ENCODE peak calls at places on chromosomes 7 and 10, in eight cellular contexts. V is bronchial epithelial cell; B is uterus; O is naive thymus-derived CD4-positive, alpha-beta T cell; D is heart right ventricle; S is left ventricle myocardium inferior; W is brain microvascular endothelial cell; F is WERI-Rb-1. M is an unnamed sample.

GRCh38 chr7:106086062-106086461 is 26.1 kb downstream of the SYPL1 start:
- DNase-seq in V (no peak), B (no peak), O (no peak), D (no peak), S (no peak), W (no peak), F (no peak), M (no peak)

GRCh38 chr7:5636446-5636835 is 145.0 kb downstream of the RNF216 start:
- DNase-seq in V (no peak), B (no peak), O (no peak), D (no peak), S (no peak), W (no peak), F (no peak), M (no peak)

GRCh38 chr10:25564351-25564750 is 369.7 kb upstream of the MYO3A start:
- DNase-seq in V (no peak), B (no peak), O (no peak), D (no peak), S (no peak), W (no peak), F (no peak), M (no peak)

GRCh38 chr10:121698336-121698735 is 100.1 kb upstream of the FGFR2 start:
- DNase-seq in V (no peak), B (no peak), O (no peak), D (no peak), S (no peak), W (no peak), F (no peak), M (no peak)

GRCh38 chr7:80440908-80441307 is 71.0 kb downstream of the GNAT3 start:
- DNase-seq in V (no peak), B (no peak), O (no peak), D (no peak), S (no peak), W (no peak), F (no peak), M (no peak)

GRCh38 chr7:33420311-33420710 is 290.9 kb downstream of the BBS9 start:
- DNase-seq in V (no peak), B (no peak), O (no peak), D (no peak), S (no peak), W (no peak), F (no peak), M (no peak)

GRCh38 chr7:46557295-46557711 is 636.2 kb upstream of the IGFBP3 start:
- DNase-seq in V (no peak), B (peak; percentile 53), O (no peak), D (no peak), S (no peak), W (peak; percentile 95), F (no peak), M (no peak)

GRCh38 chr7:86407291-86407690 is 236.4 kb upstream of the GRM3 start:
- DNase-seq in V (no peak), B (no peak), O (no peak), D (no peak), S (no peak), W (no peak), F (no peak), M (peak; percentile 78)

GRCh38 chr7:131052285-131052942 is 275.3 kb upstream of the MKLN1 start:
- DNase-seq in V (no peak), B (no peak), O (no peak), D (no peak), S (no peak), W (no peak), F (no peak), M (no peak)

GRCh38 chr7:13467111-13467547 is 522.3 kb downstream of the ETV1 start:
- DNase-seq in V (no peak), B (no peak), O (no peak), D (no peak), S (no peak), W (no peak), F (no peak), M (no peak)

GRCh38 chr7:24980695-24981543 is 941 bp upstream of the OSBPL3 start:
- DNase-seq in V (peak; percentile 42), B (peak; percentile 22), O (no peak), D (peak; percentile 28), S (no peak), W (no peak), F (peak; percentile 15), M (no peak)

GRCh38 chr10:112215342-112215774 is 31.8 kb upstream of the GPAM start:
- DNase-seq in V (no peak), B (no peak), O (no peak), D (no peak), S (no peak), W (no peak), F (no peak), M (no peak)

GRCh38 chr7:46363688-46364087 is 442.6 kb upstream of the IGFBP3 start:
- DNase-seq in V (no peak), B (no peak), O (no peak), D (no peak), S (no peak), W (no peak), F (no peak), M (no peak)

GRCh38 chr7:101363196-101363733 is 590 bp downstream of the COL26A1 start:
- DNase-seq in V (no peak), B (no peak), O (no peak), D (no peak), S (no peak), W (no peak), F (no peak), M (no peak)

GRCh38 chr10:86756511-86757109 is at the start of gene BMPR1A:
- DNase-seq in V (peak; percentile 54), B (no peak), O (no peak), D (peak; percentile 86), S (peak; percentile 91), W (peak; percentile 65), F (peak; percentile 95), M (no peak)

GRCh38 chr10:15060638-15061037 is 16.9 kb downstream of the OLAH start:
- DNase-seq in V (no peak), B (no peak), O (no peak), D (no peak), S (no peak), W (no peak), F (no peak), M (no peak)
- H3K27me3 ChIP-seq in V (no peaks in the 10 kb centered on the region), B (no peaks in the 10 kb centered on the region), O (no peaks in the 10 kb centered on the region), D (no peaks in the 10 kb centered on the region), S (peaks cover 4% of the 10 kb centered on the region), W (no peaks in the 10 kb centered on the region), F (no peaks in the 10 kb centered on the region), M (no peaks in the 10 kb centered on the region)

GRCh38 chr10:17227367-17228080 is 517 bp upstream of the VIM start:
- DNase-seq in V (no peak), B (no peak), O (no peak), D (no peak), S (no peak), W (no peak), F (no peak), M (no peak)

GRCh38 chr10:17228081-17229015 is at the start of gene VIM:
- DNase-seq in V (peak; percentile 88), B (peak; percentile 95), O (peak; percentile 72), D (peak; percentile 92), S (peak; percentile 88), W (peak; percentile 97), F (peak; percentile 34), M (peak; percentile 100)

GRCh38 chr10:17226891-17227303 is 1.1 kb upstream of the VIM start:
- DNase-seq in V (no peak), B (no peak), O (no peak), D (no peak), S (no peak), W (no peak), F (no peak), M (no peak)

GRCh38 chr10:17229016-17229716 is 1.1 kb downstream of the VIM start:
- DNase-seq in V (peak; percentile 27), B (peak; percentile 94), O (no peak), D (peak; percentile 91), S (peak; percentile 91), W (peak; percentile 86), F (peak; percentile 19), M (peak; percentile 93)

DNA sequence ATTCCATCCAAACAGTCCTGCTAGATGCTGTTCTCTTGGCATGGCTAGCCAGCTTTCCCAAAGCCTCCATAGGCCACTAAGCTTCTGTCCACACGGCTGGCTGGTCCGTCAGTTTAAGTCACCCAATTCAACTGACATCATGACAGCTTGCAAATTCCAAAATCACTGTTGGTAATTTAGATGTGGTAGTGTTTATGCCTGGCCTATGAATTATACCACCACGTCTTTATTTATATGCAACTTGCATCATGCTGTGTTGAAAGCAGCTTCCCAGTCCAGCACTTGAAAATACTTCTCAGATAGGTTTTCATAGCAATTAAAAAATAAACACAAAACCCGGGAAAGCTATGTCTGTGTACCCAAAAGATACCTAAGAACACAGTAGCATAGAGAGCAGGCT is 2.2 kb upstream of the VIM start:
- DNase-seq in V (no peak), B (no peak), O (no peak), D (no peak), S (no peak), W (no peak), F (no peak), M (no peak)
- H3K27me3 ChIP-seq in V (no peaks in the 10 kb centered on the region), B (no peaks in the 10 kb centered on the region), O (no peaks in the 10 kb centered on the region), D (no peaks in the 10 kb centered on the region), S (peaks cover 32% of the 10 kb centered on the region), W (no peaks in the 10 kb centered on the region), F (no peaks in the 10 kb centered on the region), M (no peaks in the 10 kb centered on the region)

GRCh38 chr10:71888623-71889387 is 37.8 kb upstream of the PSAP start:
- DNase-seq in V (peak; percentile 87), B (peak; percentile 93), O (peak; percentile 52), D (peak; percentile 74), S (peak; percentile 81), W (peak; percentile 59), F (peak; percentile 81), M (peak; percentile 60)

GRCh38 chr10:71888248-71888622 is 37.2 kb upstream of the PSAP start:
- DNase-seq in V (no peak), B (no peak), O (no peak), D (no peak), S (no peak), W (no peak), F (no peak), M (no peak)

GRCh38 chr10:71887767-71888166 is 36.7 kb upstream of the PSAP start:
- DNase-seq in V (no peak), B (no peak), O (no peak), D (no peak), S (no peak), W (no peak), F (no peak), M (no peak)

GRCh38 chr10:71891437-71891836 is 40.4 kb upstream of the PSAP start:
- DNase-seq in V (no peak), B (no peak), O (no peak), D (no peak), S (no peak), W (no peak), F (no peak), M (no peak)

GRCh38 chr10:71889388-71889987 is 38.4 kb upstream of the PSAP start:
- DNase-seq in V (no peak), B (no peak), O (no peak), D (no peak), S (no peak), W (no peak), F (no peak), M (no peak)
- H3K27me3 ChIP-seq in V (no peaks in the 10 kb centered on the region), B (no peaks in the 10 kb centered on the region), O (no peaks in the 10 kb centered on the region), D (no peaks in the 10 kb centered on the region), S (no peaks in the 10 kb centered on the region), W (no peaks in the 10 kb centered on the region), F (no peaks in the 10 kb centered on the region), M (no peaks in the 10 kb centered on the region)

DNA sequence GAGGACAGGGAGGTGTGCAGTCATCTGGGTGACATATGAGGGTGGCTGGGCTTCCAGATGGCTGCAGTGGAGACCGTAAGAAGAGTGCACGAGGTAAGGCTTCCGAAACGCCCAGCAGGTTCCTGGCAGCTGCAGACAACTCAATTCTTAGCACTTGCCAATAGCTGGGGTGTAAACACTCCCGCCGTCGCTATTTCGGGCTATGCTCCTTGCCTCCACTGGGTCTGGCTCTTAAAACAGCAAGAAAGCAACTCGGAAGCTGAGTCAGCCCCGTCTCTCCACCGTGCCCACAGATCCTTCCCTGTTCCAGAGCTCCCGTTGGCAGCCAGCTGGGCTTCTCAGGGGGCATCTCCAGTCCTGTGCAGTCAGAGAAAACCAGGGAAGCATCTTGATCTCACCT is 6.1 kb upstream of the PDGFA start:
- DNase-seq in V (no peak), B (no peak), O (no peak), D (no peak), S (no peak), W (no peak), F (no peak), M (no peak)
- H3K27me3 ChIP-seq in V (no peaks in the 10 kb centered on the region), B (no peaks in the 10 kb centered on the region), O (peaks cover 11% of the 10 kb centered on the region), D (no peaks in the 10 kb centered on the region), S (peaks cover 47% of the 10 kb centered on the region), W (peaks cover 6% of the 10 kb centered on the region), F (peaks cover 34% of the 10 kb centered on the region), M (peaks cover 60% of the 10 kb centered on the region)

M was measured in SJSA1.